ENCODE peak calls at places on chromosomes 6 and 20, in seven cellular contexts. A, Q, M, D, K, Y and S are unnamed samples.

GRCh38 chr6:4703367-4703766 is 72.8 kb upstream of the CDYL start:
- DNase-seq in Q (peak), D (no peak), Y (no peak), M (no peak), A (no peak), K (no peak), S (no peak)

GRCh38 chr6:3328796-3329195 is 70.0 kb downstream of the PSMG4 start:
- DNase-seq in M (no peak), Y (peak), K (no peak), Q (no peak), A (no peak), D (no peak), S (no peak)

GRCh38 chr6:30006170-30007131 is 54.6 kb upstream of the POLR1H start:
- DNase-seq in M (no peak), D (no peak), Q (peak), K (peak), A (peak), Y (peak), S (peak)

GRCh38 chr6:56755040-56755439 is 112.4 kb upstream of the DST start:
- DNase-seq in K (no peak), A (no peak), M (no peak), Q (no peak), Y (no peak), D (no peak), S (no peak)

GRCh38 chr6:14272111-14273085 is 154.8 kb downstream of the CD83 start:
- DNase-seq in D (peak), Y (no peak), Q (peak), A (no peak), K (no peak), M (no peak), S (no peak)

GRCh38 chr6:155493694-155494143 is 38.1 kb upstream of the NOX3 start:
- DNase-seq in D (peak), K (peak), Q (peak), M (peak), A (no peak), Y (no peak), S (peak)

GRCh38 chr6:162698004-162698403 is 29.6 kb downstream of the PRKN start:
- DNase-seq in K (no peak), Q (no peak), A (no peak), D (no peak), Y (no peak), M (no peak), S (no peak)

GRCh38 chr20:31856516-31856915 is 11.1 kb upstream of the FOXS1 start:
- DNase-seq in A (no peak), M (no peak), Q (no peak), Y (no peak), D (no peak), K (no peak), S (no peak)

GRCh38 chr6:79313254-79313653 is 78.8 kb upstream of the HMGN3 start:
- DNase-seq in Y (no peak), Q (no peak), D (no peak), A (no peak), K (peak), M (no peak), S (no peak)

GRCh38 chr20:37610203-37610798 is 82.6 kb upstream of the BLCAP start:
- DNase-seq in D (no peak), Q (no peak), Y (no peak), A (no peak), K (no peak), M (no peak), S (no peak)

GRCh38 chr6:114164206-114164605 is 178.6 kb downstream of the HS3ST5 start:
- DNase-seq in Q (no peak), D (no peak), A (no peak), M (no peak), Y (no peak), K (no peak), S (no peak)

GRCh38 chr6:35445691-35446090 is 6.4 kb upstream of the FANCE start:
- DNase-seq in Y (no peak), Q (peak), M (no peak), D (no peak), K (no peak), A (no peak), S (no peak)

GRCh38 chr6:127554435-127555006 is 22.5 kb upstream of the C6orf58 start:
- DNase-seq in Y (no peak), Q (peak), A (peak), M (peak), K (peak), D (peak), S (no peak)

GRCh38 chr6:108200631-108201030 is 34.8 kb downstream of the NR2E1 start:
- DNase-seq in K (no peak), D (peak), Y (no peak), M (peak), Q (peak), A (no peak), S (no peak)

GRCh38 chr20:49814057-49814675 is 1.5 kb downstream of the SLC9A8 start:
- DNase-seq in M (no peak), Q (no peak), K (no peak), A (no peak), Y (no peak), D (no peak), S (no peak)
- H3K4me3 ChIP-seq in M (peak), Q (no peak), K (peak), A (no peak), Y (no peak), D (no peak), S (no peak)

GRCh38 chr20:19758888-19759331 is 852 bp downstream of the RIN2 start:
- DNase-seq in M (peak), Q (no peak), K (peak), Y (peak), A (no peak), D (peak), S (peak)

GRCh38 chr20:19757487-19757972 is 528 bp upstream of the RIN2 start:
- DNase-seq in A (no peak), Q (peak), D (peak), K (peak), Y (peak), M (peak), S (peak)

GRCh38 chr20:19760371-19760721 is 2.3 kb downstream of the RIN2 start:
- DNase-seq in Y (no peak), D (no peak), Q (no peak), K (no peak), A (no peak), M (no peak), S (no peak)

GRCh38 chr20:19757973-19758887 is at the start of gene RIN2:
- DNase-seq in A (no peak), Q (peak), D (peak), Y (peak), M (peak), K (peak), S (peak)

DNA sequence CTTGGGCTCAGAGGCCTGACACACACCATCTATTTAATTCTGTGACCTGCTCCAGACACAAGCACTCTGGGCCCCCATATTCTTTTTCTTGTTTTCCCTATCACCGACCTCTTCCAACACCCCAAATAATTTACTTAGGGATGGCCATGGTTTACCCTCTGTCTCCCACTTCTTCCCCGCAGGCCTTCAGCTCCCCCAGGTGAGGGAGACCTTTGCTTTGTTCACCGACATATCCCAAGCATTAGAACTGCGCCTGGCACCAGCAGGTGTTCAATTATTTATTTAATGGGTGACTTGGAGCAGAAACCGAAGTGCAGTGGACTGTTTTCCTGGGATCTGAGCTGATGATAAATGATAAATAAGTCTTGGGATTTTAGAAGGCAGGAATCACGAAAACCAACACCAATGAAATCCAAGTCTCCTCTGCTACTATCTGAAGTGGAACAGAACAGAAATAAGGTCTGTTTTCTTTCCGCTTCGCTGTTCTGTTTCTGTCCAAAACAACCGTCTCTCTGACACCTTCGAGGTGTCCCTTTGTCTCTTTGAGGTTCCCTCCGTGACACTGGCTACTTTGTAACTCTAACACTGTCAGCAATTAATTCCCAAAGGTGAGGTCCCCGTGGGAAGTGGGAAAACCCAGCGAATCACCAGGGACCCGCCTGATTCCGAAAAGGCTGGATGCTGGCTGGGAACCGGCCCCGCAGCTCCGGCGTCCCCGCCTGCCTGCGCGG is 1.1 kb upstream of the RIN2 start:
- DNase-seq in K (no peak), Y (no peak), M (no peak), A (no peak), Q (no peak), D (peak), S (no peak)
- H3K4me3 ChIP-seq in K (peak), Y (peak), M (peak), A (no peak), Q (peak), D (peak), S (peak)

GRCh38 chr6:144344651-144345050 is 59.5 kb downstream of the UTRN start:
- DNase-seq in Y (no peak), K (no peak), D (no peak), M (no peak), Q (no peak), A (peak), S (no peak)
- H3K4me3 ChIP-seq in Y (peak), K (no peak), D (no peak), M (no peak), Q (no peak), A (peak), S (no peak)

DNA sequence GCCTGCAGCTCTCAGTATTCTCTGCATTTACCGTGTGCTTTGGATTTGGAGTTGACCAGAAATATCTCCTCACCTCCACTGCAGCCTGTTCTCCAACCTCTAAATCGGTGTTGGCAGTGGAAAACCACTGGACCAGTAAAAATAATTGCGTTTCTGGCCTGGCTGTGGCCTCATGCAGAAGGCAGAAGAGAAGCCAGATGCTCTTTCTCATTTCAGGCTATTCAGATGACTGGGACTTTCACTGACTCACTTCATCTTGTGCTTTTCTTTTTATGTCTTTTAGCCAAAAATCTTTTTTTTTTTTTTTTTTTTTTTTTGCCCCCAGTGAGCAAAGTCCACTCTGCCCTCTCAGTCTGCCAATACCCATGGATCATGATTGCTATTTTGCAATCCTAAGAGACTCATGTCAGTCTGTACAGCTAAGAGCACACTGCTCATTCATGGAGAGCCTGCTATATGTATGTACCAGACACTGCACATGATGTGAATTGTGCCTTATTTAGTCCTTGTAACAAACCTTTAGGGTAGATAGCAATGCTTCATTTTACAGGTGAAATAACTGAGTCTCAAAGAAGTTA is 962.5 kb downstream of the KIF16B start:
- DNase-seq in Q (no peak), A (no peak), D (no peak), Y (no peak), M (no peak), K (no peak), S (no peak)
- H3K4me3 ChIP-seq in Q (no peak), A (no peak), D (no peak), Y (no peak), M (no peak), K (no peak), S (no peak)

GRCh38 chr6:5998236-5998635 is 8.5 kb downstream of the NRN1 start:
- DNase-seq in D (no peak), M (no peak), Q (no peak), K (no peak), Y (no peak), A (no peak), S (no peak)

GRCh38 chr6:5994999-5995698 is 11.6 kb downstream of the NRN1 start:
- DNase-seq in Y (no peak), Q (no peak), A (no peak), D (no peak), M (no peak), K (no peak), S (no peak)

GRCh38 chr6:5995705-5996686 is 10.7 kb downstream of the NRN1 start:
- DNase-seq in Q (peak), M (no peak), D (peak), A (no peak), K (peak), Y (peak), S (peak)

GRCh38 chr6:5997420-5998093 is 9.2 kb downstream of the NRN1 start:
- DNase-seq in K (peak), A (no peak), Y (no peak), D (peak), Q (no peak), M (no peak), S (no peak)

GRCh38 chr6:5996701-5997419 is 9.9 kb downstream of the NRN1 start:
- DNase-seq in A (no peak), Y (peak), K (peak), M (no peak), D (peak), Q (peak), S (no peak)
- H3K4me3 ChIP-seq in A (peak), Y (peak), K (peak), M (peak), D (peak), Q (peak), S (peak)

GRCh38 chr20:41364236-41364855 is 2.3 kb downstream of the EMILIN3 start:
- DNase-seq in D (no peak), Q (no peak), K (no peak), A (no peak), Y (peak), M (no peak), S (no peak)

GRCh38 chr20:41364967-41365765 is 1.5 kb downstream of the EMILIN3 start:
- DNase-seq in Q (no peak), K (no peak), M (no peak), A (no peak), Y (peak), D (no peak), S (no peak)

GRCh38 chr20:41367393-41367695 is 726 bp upstream of the EMILIN3 start:
- DNase-seq in Y (peak), K (peak), D (no peak), Q (no peak), A (no peak), M (no peak), S (no peak)

GRCh38 chr20:41366546-41367392 is at the start of gene EMILIN3:
- DNase-seq in M (no peak), A (no peak), Y (peak), K (peak), D (no peak), Q (no peak), S (no peak)

GRCh38 chr20:41365785-41366545 is 653 bp downstream of the EMILIN3 start:
- DNase-seq in Q (no peak), Y (peak), M (no peak), K (peak), A (no peak), D (no peak), S (no peak)
- H3K4me3 ChIP-seq in Q (peak), Y (peak), M (peak), K (peak), A (no peak), D (no peak), S (peak)

DNA sequence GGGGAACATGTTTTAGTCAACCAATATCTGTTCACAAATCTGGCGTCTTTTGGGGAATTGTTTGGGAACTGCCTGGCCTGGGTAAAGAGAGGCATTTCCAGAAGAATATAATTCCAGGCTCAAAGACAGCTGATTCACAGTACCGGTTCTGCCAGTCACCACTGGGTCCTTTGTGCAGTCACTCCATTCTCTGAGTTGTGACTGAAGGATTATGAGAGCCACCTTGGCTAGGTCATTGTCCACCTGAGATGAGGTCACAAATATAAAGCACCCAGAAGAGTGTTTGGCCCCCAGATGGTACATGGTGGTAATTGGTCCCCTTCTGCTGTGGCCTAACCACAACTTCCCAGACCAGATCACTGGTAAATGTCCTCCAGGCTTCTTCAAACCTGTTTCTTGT is 121.0 kb upstream of the SPACA1 start:
- DNase-seq in K (no peak), D (no peak), A (no peak), Q (no peak), M (no peak), Y (no peak), S (no peak)
- H3K4me3 ChIP-seq in K (no peak), D (no peak), A (no peak), Q (no peak), M (no peak), Y (no peak), S (no peak)

GRCh38 chr20:46031701-46032254 is 2.8 kb downstream of the SLC12A5 start:
- DNase-seq in Q (no peak), K (peak), A (no peak), D (no peak), Y (peak), M (no peak), S (peak)
- H3K4me3 ChIP-seq in Q (no peak), K (peak), A (no peak), D (no peak), Y (peak), M (peak), S (no peak)